ENCODE peak calls at places on chromosomes 4 and X, in six cellular contexts. J, K, Y, W, F and Q are unnamed samples.

GRCh38 chr4:105389167-105389566 is 84.7 kb downstream of the PPA2 start:
- DNase-seq in K (no peak), F (no peak), Y (no peak), W (no peak), J (no peak), Q (no peak)

GRCh38 chr4:3417448-3417847 is 24.3 kb upstream of the HGFAC start:
- DNase-seq in Y (no peak), F (no peak), K (no peak), J (peak; percentile 34), W (no peak), Q (no peak)

GRCh38 chr4:137647375-137647774 is 115.1 kb upstream of the PCDH18 start:
- DNase-seq in F (no peak), K (no peak), W (no peak), Y (no peak), J (no peak), Q (no peak)

GRCh38 chr4:166091914-166092510 is 219.0 kb downstream of the TLL1 start:
- DNase-seq in W (no peak), Y (no peak), F (peak; percentile 26), K (peak; percentile 1), J (no peak), Q (peak; percentile 1)

GRCh38 chr4:38868055-38868965 is 704 bp downstream of the FAM114A1 start:
- DNase-seq in W (no peak), Y (peak; percentile 53), K (no peak), F (no peak), J (peak; percentile 85), Q (peak; percentile 20)

GRCh38 chrX:790031-790430 is 159.4 kb downstream of the SHOX start:
- DNase-seq in J (no peak), K (no peak), Y (no peak), W (no peak), F (no peak), Q (no peak)

GRCh38 chrX:44072631-44073030 is 99.4 kb upstream of the NDP start:
- DNase-seq in F (no peak), K (no peak), W (no peak), Y (no peak), J (no peak), Q (no peak)

GRCh38 chr4:15714616-15715015 is 11.8 kb downstream of the BST1 start:
- DNase-seq in F (no peak), Y (no peak), J (no peak), K (no peak), W (no peak), Q (no peak)

GRCh38 chrX:136291824-136292223 is 8.9 kb upstream of the ADGRG4 start:
- DNase-seq in W (no peak), K (no peak), Y (no peak), J (no peak), F (no peak), Q (no peak)

GRCh38 chrX:140507223-140507981 is 2.5 kb upstream of the SOX3 start:
- DNase-seq in F (peak; percentile 38), J (no peak), W (no peak), Y (no peak), K (no peak), Q (no peak)

GRCh38 chr4:75432683-75433082 is 81.5 kb downstream of the RCHY1 start:
- DNase-seq in W (no peak), F (peak; percentile 52), J (no peak), K (no peak), Y (no peak), Q (peak; percentile 1)

GRCh38 chr4:146245899-146246298 is 31.6 kb downstream of the REELD1 start:
- DNase-seq in Y (no peak), F (no peak), W (no peak), J (no peak), K (no peak), Q (no peak)

GRCh38 chrX:41734530-41734929 is 10.5 kb downstream of the GPR82 start:
- DNase-seq in J (no peak), F (peak; percentile 25), Y (peak; percentile 58), K (no peak), W (no peak), Q (peak; percentile 59)

GRCh38 chr4:25694466-25694865 is 38.8 kb downstream of the SLC34A2 start:
- DNase-seq in Y (no peak), W (no peak), K (no peak), F (no peak), J (no peak), Q (no peak)

GRCh38 chr4:56575820-56576429 is 70.3 kb downstream of the ARL9 start:
- DNase-seq in F (peak; percentile 22), Y (no peak), J (no peak), K (peak; percentile 14), W (no peak), Q (no peak)